ENCODE peak calls at places on chromosome 17, in ten cellular contexts. One of them, this sample, is unnamed.

GRCh38 chr17:43406676-43407645 is 8.2 kb downstream of the ARL4D start:
- DNase-seq in HFFc6: peak
- DNase-seq in HFF-Myc: no peak
- DNase-seq in GDM1: no peak
- DNase-seq in caudate nucleus: peak
- DNase-seq in A549: no peak
- DNase-seq in NCI-H1436: no peak
- DNase-seq in testis: no peak
- DNase-seq in activated T-cell treated with anti-CD3 and anti-CD28 coated beads for 4 hours: no peak
- DNase-seq in left colon: no peak
- DNase-seq in this sample: no peak

GRCh38 chr17:28549274-28550132 is 2.9 kb downstream of the UNC119 start:
- DNase-seq in left colon: peak
- DNase-seq in caudate nucleus: no peak
- DNase-seq in GDM1: no peak
- DNase-seq in activated T-cell treated with anti-CD3 and anti-CD28 coated beads for 4 hours: no peak
- DNase-seq in HFF-Myc: no peak
- DNase-seq in HFFc6: no peak
- DNase-seq in testis: no peak
- DNase-seq in A549: no peak
- DNase-seq in NCI-H1436: no peak
- DNase-seq in this sample: no peak

GRCh38 chr17:55717898-55718735 is 4.5 kb downstream of the TMEM100 start:
- DNase-seq in HFFc6: peak
- DNase-seq in GDM1: peak
- DNase-seq in A549: peak
- DNase-seq in left colon: peak
- DNase-seq in caudate nucleus: peak
- DNase-seq in testis: peak
- DNase-seq in HFF-Myc: no peak
- DNase-seq in NCI-H1436: peak
- DNase-seq in activated T-cell treated with anti-CD3 and anti-CD28 coated beads for 4 hours: peak
- DNase-seq in this sample: peak

GRCh38 chr17:50047488-50048126 is 8.3 kb upstream of the ITGA3 start:
- DNase-seq in GDM1: peak
- DNase-seq in HFF-Myc: no peak
- DNase-seq in NCI-H1436: no peak
- DNase-seq in caudate nucleus: no peak
- DNase-seq in HFFc6: peak
- DNase-seq in activated T-cell treated with anti-CD3 and anti-CD28 coated beads for 4 hours: no peak
- DNase-seq in testis: no peak
- DNase-seq in A549: no peak
- DNase-seq in left colon: no peak
- DNase-seq in this sample: no peak

GRCh38 chr17:38982858-38983746 is 15.9 kb upstream of the FBXO47 start:
- DNase-seq in A549: peak
- DNase-seq in HFF-Myc: no peak
- DNase-seq in activated T-cell treated with anti-CD3 and anti-CD28 coated beads for 4 hours: peak
- DNase-seq in testis: peak
- DNase-seq in left colon: no peak
- DNase-seq in GDM1: peak
- DNase-seq in HFFc6: peak
- DNase-seq in caudate nucleus: no peak
- DNase-seq in NCI-H1436: peak
- DNase-seq in this sample: peak

GRCh38 chr17:41026668-41027471 is at the start of gene KRTAP1-5:
- DNase-seq in HFFc6: peak
- DNase-seq in GDM1: no peak
- DNase-seq in left colon: no peak
- DNase-seq in caudate nucleus: no peak
- DNase-seq in A549: no peak
- DNase-seq in HFF-Myc: peak
- DNase-seq in testis: no peak
- DNase-seq in NCI-H1436: no peak
- DNase-seq in activated T-cell treated with anti-CD3 and anti-CD28 coated beads for 4 hours: no peak
- DNase-seq in this sample: no peak

GRCh38 chr17:82213251-82214011 is 789 bp upstream of the CCDC57 start:
- DNase-seq in NCI-H1436: no peak
- DNase-seq in caudate nucleus: peak
- DNase-seq in HFFc6: peak
- DNase-seq in testis: peak
- DNase-seq in A549: peak
- DNase-seq in GDM1: no peak
- DNase-seq in left colon: no peak
- DNase-seq in HFF-Myc: no peak
- DNase-seq in activated T-cell treated with anti-CD3 and anti-CD28 coated beads for 4 hours: peak
- DNase-seq in this sample: no peak

GRCh38 chr17:34178047-34178446 is 77.0 kb upstream of the CCL2 start:
- DNase-seq in GDM1: no peak
- DNase-seq in testis: no peak
- DNase-seq in HFFc6: no peak
- DNase-seq in NCI-H1436: no peak
- DNase-seq in activated T-cell treated with anti-CD3 and anti-CD28 coated beads for 4 hours: no peak
- DNase-seq in HFF-Myc: no peak
- DNase-seq in A549: no peak
- DNase-seq in left colon: no peak
- DNase-seq in caudate nucleus: no peak
- DNase-seq in this sample: peak

GRCh38 chr17:49456172-49456965 is 38.7 kb upstream of the NGFR start:
- DNase-seq in caudate nucleus: no peak
- DNase-seq in testis: peak
- DNase-seq in activated T-cell treated with anti-CD3 and anti-CD28 coated beads for 4 hours: no peak
- DNase-seq in HFFc6: peak
- DNase-seq in HFF-Myc: peak
- DNase-seq in A549: no peak
- DNase-seq in left colon: no peak
- DNase-seq in GDM1: peak
- DNase-seq in NCI-H1436: no peak
- DNase-seq in this sample: no peak

GRCh38 chr17:2011421-2012371 is 13.4 kb downstream of the RTN4RL1 start:
- DNase-seq in caudate nucleus: no peak
- DNase-seq in GDM1: peak
- DNase-seq in testis: no peak
- DNase-seq in HFF-Myc: no peak
- DNase-seq in left colon: no peak
- DNase-seq in NCI-H1436: no peak
- DNase-seq in HFFc6: peak
- DNase-seq in A549: no peak
- DNase-seq in activated T-cell treated with anti-CD3 and anti-CD28 coated beads for 4 hours: no peak
- DNase-seq in this sample: no peak

GRCh38 chr17:50076591-50077235 is 18.4 kb upstream of the PDK2 start:
- DNase-seq in A549: no peak
- DNase-seq in HFF-Myc: no peak
- DNase-seq in GDM1: no peak
- DNase-seq in left colon: no peak
- DNase-seq in activated T-cell treated with anti-CD3 and anti-CD28 coated beads for 4 hours: no peak
- DNase-seq in caudate nucleus: no peak
- DNase-seq in NCI-H1436: no peak
- DNase-seq in testis: no peak
- DNase-seq in HFFc6: no peak
- DNase-seq in this sample: no peak

GRCh38 chr17:40516581-40517285 is 15.3 kb upstream of the TNS4 start:
- DNase-seq in left colon: peak
- DNase-seq in caudate nucleus: no peak
- DNase-seq in A549: peak
- DNase-seq in activated T-cell treated with anti-CD3 and anti-CD28 coated beads for 4 hours: peak
- DNase-seq in HFF-Myc: no peak
- DNase-seq in HFFc6: no peak
- DNase-seq in NCI-H1436: no peak
- DNase-seq in testis: no peak
- DNase-seq in GDM1: peak
- DNase-seq in this sample: no peak

GRCh38 chr17:35757243-35757642 is 3.4 kb upstream of the C17orf50 start:
- DNase-seq in A549: no peak
- DNase-seq in HFF-Myc: no peak
- DNase-seq in HFFc6: no peak
- DNase-seq in left colon: no peak
- DNase-seq in caudate nucleus: no peak
- DNase-seq in testis: no peak
- DNase-seq in activated T-cell treated with anti-CD3 and anti-CD28 coated beads for 4 hours: no peak
- DNase-seq in NCI-H1436: no peak
- DNase-seq in GDM1: no peak
- DNase-seq in this sample: no peak

GRCh38 chr17:75819116-75819515 is 25.1 kb downstream of the UNC13D start:
- DNase-seq in NCI-H1436: no peak
- DNase-seq in caudate nucleus: no peak
- DNase-seq in left colon: no peak
- DNase-seq in activated T-cell treated with anti-CD3 and anti-CD28 coated beads for 4 hours: no peak
- DNase-seq in HFFc6: no peak
- DNase-seq in testis: no peak
- DNase-seq in A549: no peak
- DNase-seq in GDM1: no peak
- DNase-seq in HFF-Myc: no peak
- DNase-seq in this sample: no peak

GRCh38 chr17:55734128-55734781 is 11.6 kb upstream of the TMEM100 start:
- DNase-seq in NCI-H1436: no peak
- DNase-seq in A549: no peak
- DNase-seq in HFF-Myc: no peak
- DNase-seq in HFFc6: no peak
- DNase-seq in left colon: no peak
- DNase-seq in GDM1: no peak
- DNase-seq in activated T-cell treated with anti-CD3 and anti-CD28 coated beads for 4 hours: no peak
- DNase-seq in caudate nucleus: no peak
- DNase-seq in testis: no peak
- DNase-seq in this sample: no peak

GRCh38 chr17:39781028-39781800 is 43.5 kb downstream of the GRB7 start:
- DNase-seq in HFF-Myc: no peak
- DNase-seq in NCI-H1436: no peak
- DNase-seq in activated T-cell treated with anti-CD3 and anti-CD28 coated beads for 4 hours: no peak
- DNase-seq in GDM1: no peak
- DNase-seq in left colon: no peak
- DNase-seq in caudate nucleus: no peak
- DNase-seq in testis: no peak
- DNase-seq in HFFc6: no peak
- DNase-seq in A549: no peak
- DNase-seq in this sample: no peak

GRCh38 chr17:16085066-16085699 is 85.6 kb downstream of the TTC19 start:
- DNase-seq in activated T-cell treated with anti-CD3 and anti-CD28 coated beads for 4 hours: no peak
- DNase-seq in HFFc6: peak
- DNase-seq in testis: no peak
- DNase-seq in left colon: no peak
- DNase-seq in caudate nucleus: no peak
- DNase-seq in A549: no peak
- DNase-seq in GDM1: no peak
- DNase-seq in NCI-H1436: no peak
- DNase-seq in HFF-Myc: peak
- DNase-seq in this sample: no peak

GRCh38 chr17:63685021-63685420 is 14.9 kb downstream of the LIMD2 start:
- DNase-seq in HFF-Myc: no peak
- DNase-seq in GDM1: no peak
- DNase-seq in caudate nucleus: no peak
- DNase-seq in testis: no peak
- DNase-seq in A549: no peak
- DNase-seq in left colon: no peak
- DNase-seq in activated T-cell treated with anti-CD3 and anti-CD28 coated beads for 4 hours: no peak
- DNase-seq in NCI-H1436: no peak
- DNase-seq in HFFc6: no peak
- DNase-seq in this sample: no peak

This sample was measured in glomerular endothelial cell.